ENCODE peak calls at places on chromosomes 16 and 17, in eight cellular contexts. K is non-pigmented ciliary epithelial cell, O is NCI-H748 treated with DMSO at 0.1 percent for 48 hours, W is epithelial cell of esophagus, Q is naive B cell, Y is NCI-H1436 treated with DMSO at 0.1 percent for 48 hours, V is caudate nucleus, U is iris pigment epithelial cell. F is an unnamed sample.

GRCh38 chr16:25896412-25896811 is 204.7 kb downstream of the HS3ST4 start:
- DNase-seq in K (no peak), O (no peak), W (no peak), Q (no peak), Y (no peak), V (no peak), U (no peak), F (no peak)

GRCh38 chr16:23833960-23834685 is 1.7 kb upstream of the PRKCB start:
- DNase-seq in K (no peak), O (no peak), W (no peak), Q (no peak), Y (no peak), V (no peak), U (no peak), F (peak)

GRCh38 chr17:73336613-73337400 is 25.0 kb upstream of the CDC42EP4 start:
- DNase-seq in K (no peak), O (no peak), W (no peak), Q (no peak), Y (no peak), V (no peak), U (no peak), F (no peak)

GRCh38 chr17:47695664-47696376 is 1.9 kb downstream of the TBKBP1 start:
- DNase-seq in K (no peak), O (no peak), W (no peak), Q (no peak), Y (no peak), V (no peak), U (no peak), F (no peak)

GRCh38 chr17:72079700-72080099 is 41.1 kb upstream of the SOX9 start:
- DNase-seq in K (no peak), O (peak), W (no peak), Q (no peak), Y (no peak), V (no peak), U (no peak), F (no peak)

GRCh38 chr16:79134300-79134699 is 466.2 kb downstream of the MAF start:
- DNase-seq in K (no peak), O (no peak), W (no peak), Q (no peak), Y (no peak), V (no peak), U (no peak), F (no peak)

GRCh38 chr16:79347176-79347715 is 253.3 kb downstream of the MAF start:
- DNase-seq in K (no peak), O (no peak), W (no peak), Q (no peak), Y (no peak), V (no peak), U (no peak), F (no peak)

GRCh38 chr17:36501351-36501750 is 14.9 kb downstream of the ZNHIT3 start:
- DNase-seq in K (no peak), O (no peak), W (no peak), Q (no peak), Y (no peak), V (no peak), U (no peak), F (no peak)

GRCh38 chr16:73036074-73036826 is 11.7 kb downstream of the ZFHX3 start:
- DNase-seq in K (no peak), O (no peak), W (no peak), Q (peak), Y (no peak), V (no peak), U (peak), F (no peak)

GRCh38 chr17:36768355-36768754 is 167.0 kb downstream of the MRM1 start:
- DNase-seq in K (no peak), O (no peak), W (no peak), Q (no peak), Y (no peak), V (no peak), U (no peak), F (no peak)

GRCh38 chr17:15340966-15341365 is 431 bp downstream of the TEKT3 start:
- DNase-seq in K (no peak), O (no peak), W (no peak), Q (no peak), Y (no peak), V (no peak), U (peak), F (no peak)

GRCh38 chr16:56192644-56192960 is 1.3 kb downstream of the GNAO1 start:
- DNase-seq in K (no peak), O (no peak), W (no peak), Q (no peak), Y (no peak), V (no peak), U (no peak), F (no peak)

GRCh38 chr16:58426095-58426494 is 33.8 kb downstream of the GINS3 start:
- DNase-seq in K (no peak), O (no peak), W (no peak), Q (peak), Y (no peak), V (no peak), U (no peak), F (no peak)

GRCh38 chr16:85513649-85514048 is 99.5 kb upstream of the GSE1 start:
- DNase-seq in K (no peak), O (no peak), W (no peak), Q (no peak), Y (no peak), V (no peak), U (no peak), F (no peak)

GRCh38 chr16:2912330-2913199 is 834 bp downstream of the FLYWCH1 start:
- DNase-seq in K (no peak), O (no peak), W (peak), Q (peak), Y (no peak), V (no peak), U (peak), F (peak)

GRCh38 chr16:11575223-11575589 is 11.5 kb downstream of the LITAF start:
- DNase-seq in K (no peak), O (no peak), W (no peak), Q (no peak), Y (no peak), V (no peak), U (no peak), F (no peak)